ENCODE peak calls at places on chromosomes 12 and 14, in eight cellular contexts. One of them, this sample, is unnamed.
A peak's percentile ranks its signal among the peaks of the same experiment; 100 is the strongest.

GRCh38 chr14:34231626-34232025 is 230.4 kb downstream of the SPTSSA start:
- DNase-seq in tibial artery: no peak
- DNase-seq in WERI-Rb-1: no peak
- DNase-seq in H9: no peak
- DNase-seq in H7: no peak
- DNase-seq in erythroblast: no peak
- DNase-seq in sigmoid colon: no peak
- DNase-seq in NCI-H146: no peak
- DNase-seq in this sample: no peak

GRCh38 chr14:62081012-62081612 is 318.9 kb downstream of the SNAPC1 start:
- DNase-seq in tibial artery: no peak
- DNase-seq in WERI-Rb-1: no peak
- DNase-seq in H9: no peak
- DNase-seq in H7: no peak
- DNase-seq in erythroblast: no peak
- DNase-seq in sigmoid colon: no peak
- DNase-seq in NCI-H146: no peak
- DNase-seq in this sample: no peak

GRCh38 chr12:86158956-86159355 is 97.2 kb downstream of the MGAT4C start:
- DNase-seq in tibial artery: no peak
- DNase-seq in WERI-Rb-1: no peak
- DNase-seq in H9: no peak
- DNase-seq in H7: no peak
- DNase-seq in erythroblast: no peak
- DNase-seq in sigmoid colon: no peak
- DNase-seq in NCI-H146: no peak
- DNase-seq in this sample: no peak

GRCh38 chr14:20802341-20803084 is at the start of gene RNASE1:
- DNase-seq in tibial artery: peak; percentile 70
- DNase-seq in WERI-Rb-1: no peak
- DNase-seq in H9: no peak
- DNase-seq in H7: no peak
- DNase-seq in erythroblast: peak; percentile 24
- DNase-seq in sigmoid colon: peak; percentile 66
- DNase-seq in NCI-H146: no peak
- DNase-seq in this sample: no peak

GRCh38 chr12:95351745-95352144 is 122.2 kb upstream of the METAP2 start:
- DNase-seq in tibial artery: peak; percentile 29
- DNase-seq in WERI-Rb-1: no peak
- DNase-seq in H9: no peak
- DNase-seq in H7: peak; percentile 38
- DNase-seq in erythroblast: peak; percentile 20
- DNase-seq in sigmoid colon: no peak
- DNase-seq in NCI-H146: no peak
- DNase-seq in this sample: peak; percentile 24

GRCh38 chr14:35879654-35880249 is 53.6 kb downstream of the BRMS1L start:
- DNase-seq in tibial artery: no peak
- DNase-seq in WERI-Rb-1: no peak
- DNase-seq in H9: no peak
- DNase-seq in H7: peak; percentile 27
- DNase-seq in erythroblast: peak; percentile 2
- DNase-seq in sigmoid colon: no peak
- DNase-seq in NCI-H146: no peak
- DNase-seq in this sample: peak; percentile 24

GRCh38 chr12:114732426-114733030 is 48.6 kb upstream of the TBX3 start:
- DNase-seq in tibial artery: no peak
- DNase-seq in WERI-Rb-1: no peak
- DNase-seq in H9: peak; percentile 65
- DNase-seq in H7: no peak
- DNase-seq in erythroblast: no peak
- DNase-seq in sigmoid colon: no peak
- DNase-seq in NCI-H146: no peak
- DNase-seq in this sample: no peak

GRCh38 chr12:64618953-64619590 is 8.8 kb downstream of the RASSF3 start:
- DNase-seq in tibial artery: no peak
- DNase-seq in WERI-Rb-1: no peak
- DNase-seq in H9: no peak
- DNase-seq in H7: no peak
- DNase-seq in erythroblast: peak; percentile 9
- DNase-seq in sigmoid colon: no peak
- DNase-seq in NCI-H146: no peak
- DNase-seq in this sample: no peak

GRCh38 chr14:80212025-80212402 is 710 bp upstream of the DIO2 start:
- DNase-seq in tibial artery: no peak
- DNase-seq in WERI-Rb-1: no peak
- DNase-seq in H9: no peak
- DNase-seq in H7: no peak
- DNase-seq in erythroblast: no peak
- DNase-seq in sigmoid colon: no peak
- DNase-seq in NCI-H146: no peak
- DNase-seq in this sample: no peak

GRCh38 chr12:47102845-47103666 is 23.3 kb upstream of the AMIGO2 start:
- DNase-seq in tibial artery: no peak
- DNase-seq in WERI-Rb-1: no peak
- DNase-seq in H9: no peak
- DNase-seq in H7: no peak
- DNase-seq in erythroblast: no peak
- DNase-seq in sigmoid colon: peak; percentile 87
- DNase-seq in NCI-H146: no peak
- DNase-seq in this sample: peak; percentile 54

GRCh38 chr12:30992381-30992780 is 65.8 kb downstream of the TSPAN11 start:
- DNase-seq in tibial artery: no peak
- DNase-seq in WERI-Rb-1: no peak
- DNase-seq in H9: no peak
- DNase-seq in H7: no peak
- DNase-seq in erythroblast: no peak
- DNase-seq in sigmoid colon: no peak
- DNase-seq in NCI-H146: no peak
- DNase-seq in this sample: no peak

GRCh38 chr14:59190372-59190771 is 1.9 kb downstream of the DAAM1 start:
- DNase-seq in tibial artery: no peak
- DNase-seq in WERI-Rb-1: peak; percentile 61
- DNase-seq in H9: peak; percentile 73
- DNase-seq in H7: peak; percentile 64
- DNase-seq in erythroblast: peak; percentile 68
- DNase-seq in sigmoid colon: no peak
- DNase-seq in NCI-H146: peak; percentile 68
- DNase-seq in this sample: peak; percentile 20

GRCh38 chr12:25416516-25416915 is 136.6 kb downstream of the LMNTD1 start:
- DNase-seq in tibial artery: no peak
- DNase-seq in WERI-Rb-1: no peak
- DNase-seq in H9: no peak
- DNase-seq in H7: no peak
- DNase-seq in erythroblast: no peak
- DNase-seq in sigmoid colon: no peak
- DNase-seq in NCI-H146: no peak
- DNase-seq in this sample: no peak

GRCh38 chr12:76713130-76713529 is 50.8 kb upstream of the ZDHHC17 start:
- DNase-seq in tibial artery: no peak
- DNase-seq in WERI-Rb-1: no peak
- DNase-seq in H9: peak; percentile 57
- DNase-seq in H7: peak; percentile 10
- DNase-seq in erythroblast: no peak
- DNase-seq in sigmoid colon: no peak
- DNase-seq in NCI-H146: no peak
- DNase-seq in this sample: no peak

GRCh38 chr12:88559772-88560171 is 20.5 kb downstream of the KITLG start:
- DNase-seq in tibial artery: no peak
- DNase-seq in WERI-Rb-1: no peak
- DNase-seq in H9: no peak
- DNase-seq in H7: no peak
- DNase-seq in erythroblast: no peak
- DNase-seq in sigmoid colon: no peak
- DNase-seq in NCI-H146: no peak
- DNase-seq in this sample: no peak

GRCh38 chr12:12219664-12220063 is 47.2 kb downstream of the LRP6 start:
- DNase-seq in tibial artery: no peak
- DNase-seq in WERI-Rb-1: peak; percentile 79
- DNase-seq in H9: no peak
- DNase-seq in H7: no peak
- DNase-seq in erythroblast: no peak
- DNase-seq in sigmoid colon: no peak
- DNase-seq in NCI-H146: no peak
- DNase-seq in this sample: no peak

GRCh38 chr12:16863742-16864141 is 257.8 kb upstream of the LMO3 start:
- DNase-seq in tibial artery: no peak
- DNase-seq in WERI-Rb-1: no peak
- DNase-seq in H9: no peak
- DNase-seq in H7: no peak
- DNase-seq in erythroblast: no peak
- DNase-seq in sigmoid colon: no peak
- DNase-seq in NCI-H146: no peak
- DNase-seq in this sample: no peak

GRCh38 chr12:8823565-8824300 is 1.3 kb downstream of the A2ML1 start:
- DNase-seq in tibial artery: no peak
- DNase-seq in WERI-Rb-1: peak; percentile 73
- DNase-seq in H9: peak; percentile 92
- DNase-seq in H7: peak; percentile 79
- DNase-seq in erythroblast: peak; percentile 64
- DNase-seq in sigmoid colon: no peak
- DNase-seq in NCI-H146: no peak
- DNase-seq in this sample: no peak

GRCh38 chr14:97820781-97821180 is 1023.6 kb downstream of the VRK1 start:
- DNase-seq in tibial artery: no peak
- DNase-seq in WERI-Rb-1: no peak
- DNase-seq in H9: no peak
- DNase-seq in H7: no peak
- DNase-seq in erythroblast: no peak
- DNase-seq in sigmoid colon: no peak
- DNase-seq in NCI-H146: no peak
- DNase-seq in this sample: no peak

GRCh38 chr14:102390064-102390463 is 27.3 kb downstream of the TECPR2 start:
- DNase-seq in tibial artery: no peak
- DNase-seq in WERI-Rb-1: no peak
- DNase-seq in H9: no peak
- DNase-seq in H7: no peak
- DNase-seq in erythroblast: no peak
- DNase-seq in sigmoid colon: no peak
- DNase-seq in NCI-H146: no peak
- DNase-seq in this sample: no peak

GRCh38 chr14:103728721-103729120 is 13.1 kb downstream of the ZFYVE21 start:
- DNase-seq in tibial artery: no peak
- DNase-seq in WERI-Rb-1: no peak
- DNase-seq in H9: no peak
- DNase-seq in H7: no peak
- DNase-seq in erythroblast: no peak
- DNase-seq in sigmoid colon: no peak
- DNase-seq in NCI-H146: no peak
- DNase-seq in this sample: no peak

GRCh38 chr14:62432955-62433354 is 612.3 kb downstream of the KCNH5 start:
- DNase-seq in tibial artery: no peak
- DNase-seq in WERI-Rb-1: no peak
- DNase-seq in H9: no peak
- DNase-seq in H7: no peak
- DNase-seq in erythroblast: no peak
- DNase-seq in sigmoid colon: no peak
- DNase-seq in NCI-H146: no peak
- DNase-seq in this sample: no peak

GRCh38 chr14:95340201-95340697 is 20.5 kb upstream of the CLMN start:
- DNase-seq in tibial artery: no peak
- DNase-seq in WERI-Rb-1: peak; percentile 64
- DNase-seq in H9: no peak
- DNase-seq in H7: no peak
- DNase-seq in erythroblast: no peak
- DNase-seq in sigmoid colon: no peak
- DNase-seq in NCI-H146: no peak
- DNase-seq in this sample: no peak

GRCh38 chr12:16389594-16389993 is 42.1 kb downstream of the MGST1 start:
- DNase-seq in tibial artery: no peak
- DNase-seq in WERI-Rb-1: no peak
- DNase-seq in H9: no peak
- DNase-seq in H7: no peak
- DNase-seq in erythroblast: no peak
- DNase-seq in sigmoid colon: no peak
- DNase-seq in NCI-H146: no peak
- DNase-seq in this sample: no peak

GRCh38 chr14:105180598-105181528 is at the start of gene NUDT14:
- DNase-seq in tibial artery: peak; percentile 46
- DNase-seq in WERI-Rb-1: peak; percentile 84
- DNase-seq in H9: peak; percentile 83
- DNase-seq in H7: peak; percentile 99
- DNase-seq in erythroblast: peak; percentile 67
- DNase-seq in sigmoid colon: no peak
- DNase-seq in NCI-H146: peak; percentile 88
- DNase-seq in this sample: peak; percentile 95

GRCh38 chr12:88266851-88267360 is 124.8 kb downstream of the TMTC3 start:
- DNase-seq in tibial artery: no peak
- DNase-seq in WERI-Rb-1: no peak
- DNase-seq in H9: no peak
- DNase-seq in H7: no peak
- DNase-seq in erythroblast: no peak
- DNase-seq in sigmoid colon: no peak
- DNase-seq in NCI-H146: peak; percentile 15
- DNase-seq in this sample: no peak

GRCh38 chr12:115451785-115452736 is 768.1 kb upstream of the TBX3 start:
- DNase-seq in tibial artery: no peak
- DNase-seq in WERI-Rb-1: peak; percentile 53
- DNase-seq in H9: peak; percentile 77
- DNase-seq in H7: peak; percentile 90
- DNase-seq in erythroblast: no peak
- DNase-seq in sigmoid colon: no peak
- DNase-seq in NCI-H146: peak; percentile 62
- DNase-seq in this sample: peak; percentile 10

This sample was measured in hepatic stellate cell.